ENCODE peak calls at places on chromosomes 12 and 14, in ten cellular contexts. One of them, this sample, is unnamed.

GRCh38 chr14:59299731-59300130 is 111.3 kb downstream of the DAAM1 start:
- DNase-seq in HEK293T: no peak
- DNase-seq in endothelial cell of umbilical vein: no peak
- DNase-seq in activated CD4-positive, alpha-beta T cell treated with anti-CD3 and anti-CD28 coated beads, Interleukin-2, amount 50 U/mL, for 4 hours: no peak
- DNase-seq in stimulated activated CD8-positive, alpha-beta memory T cell treated with anti-CD3 and anti-CD28 coated beads, Interleukin-15, amount 100 ng/mL, for 24 hours: no peak
- DNase-seq in left cardiac atrium: no peak
- DNase-seq in astrocyte of the spinal cord: no peak
- DNase-seq in NCI-H146: no peak
- DNase-seq in T-cell: no peak
- DNase-seq in HT1080: no peak
- DNase-seq in this sample: no peak

GRCh38 chr14:99230271-99231141 is 41.5 kb downstream of the BCL11B start:
- DNase-seq in T-cell: peak; percentile 87
- DNase-seq in astrocyte of the spinal cord: no peak
- DNase-seq in NCI-H146: no peak
- DNase-seq in endothelial cell of umbilical vein: no peak
- DNase-seq in HEK293T: no peak
- DNase-seq in HT1080: no peak
- DNase-seq in stimulated activated CD8-positive, alpha-beta memory T cell treated with anti-CD3 and anti-CD28 coated beads, Interleukin-15, amount 100 ng/mL, for 24 hours: no peak
- DNase-seq in left cardiac atrium: no peak
- DNase-seq in activated CD4-positive, alpha-beta T cell treated with anti-CD3 and anti-CD28 coated beads, Interleukin-2, amount 50 U/mL, for 4 hours: peak; percentile 70
- DNase-seq in this sample: peak; percentile 35

GRCh38 chr12:59689776-59690175 is 93.9 kb downstream of the SLC16A7 start:
- DNase-seq in endothelial cell of umbilical vein: no peak
- DNase-seq in T-cell: no peak
- DNase-seq in HT1080: no peak
- DNase-seq in left cardiac atrium: no peak
- DNase-seq in astrocyte of the spinal cord: no peak
- DNase-seq in NCI-H146: no peak
- DNase-seq in activated CD4-positive, alpha-beta T cell treated with anti-CD3 and anti-CD28 coated beads, Interleukin-2, amount 50 U/mL, for 4 hours: no peak
- DNase-seq in stimulated activated CD8-positive, alpha-beta memory T cell treated with anti-CD3 and anti-CD28 coated beads, Interleukin-15, amount 100 ng/mL, for 24 hours: no peak
- DNase-seq in HEK293T: no peak
- DNase-seq in this sample: no peak

GRCh38 chr12:30874455-30875313 is 51.9 kb upstream of the TSPAN11 start:
- DNase-seq in stimulated activated CD8-positive, alpha-beta memory T cell treated with anti-CD3 and anti-CD28 coated beads, Interleukin-15, amount 100 ng/mL, for 24 hours: no peak
- DNase-seq in astrocyte of the spinal cord: no peak
- DNase-seq in left cardiac atrium: no peak
- DNase-seq in activated CD4-positive, alpha-beta T cell treated with anti-CD3 and anti-CD28 coated beads, Interleukin-2, amount 50 U/mL, for 4 hours: no peak
- DNase-seq in endothelial cell of umbilical vein: no peak
- DNase-seq in HEK293T: peak; percentile 28
- DNase-seq in HT1080: no peak
- DNase-seq in T-cell: no peak
- DNase-seq in NCI-H146: peak; percentile 73
- DNase-seq in this sample: peak; percentile 15

GRCh38 chr14:23877538-23878180 is 75.9 kb upstream of the DHRS4 start:
- DNase-seq in NCI-H146: no peak
- DNase-seq in left cardiac atrium: no peak
- DNase-seq in astrocyte of the spinal cord: no peak
- DNase-seq in T-cell: no peak
- DNase-seq in endothelial cell of umbilical vein: no peak
- DNase-seq in HEK293T: no peak
- DNase-seq in activated CD4-positive, alpha-beta T cell treated with anti-CD3 and anti-CD28 coated beads, Interleukin-2, amount 50 U/mL, for 4 hours: no peak
- DNase-seq in stimulated activated CD8-positive, alpha-beta memory T cell treated with anti-CD3 and anti-CD28 coated beads, Interleukin-15, amount 100 ng/mL, for 24 hours: no peak
- DNase-seq in HT1080: no peak
- DNase-seq in this sample: no peak

GRCh38 chr14:32230695-32231280 is 27.7 kb upstream of the RNU6-8 start:
- DNase-seq in stimulated activated CD8-positive, alpha-beta memory T cell treated with anti-CD3 and anti-CD28 coated beads, Interleukin-15, amount 100 ng/mL, for 24 hours: no peak
- DNase-seq in HEK293T: no peak
- DNase-seq in left cardiac atrium: no peak
- DNase-seq in activated CD4-positive, alpha-beta T cell treated with anti-CD3 and anti-CD28 coated beads, Interleukin-2, amount 50 U/mL, for 4 hours: no peak
- DNase-seq in HT1080: no peak
- DNase-seq in astrocyte of the spinal cord: peak; percentile 66
- DNase-seq in endothelial cell of umbilical vein: no peak
- DNase-seq in NCI-H146: no peak
- DNase-seq in T-cell: no peak
- DNase-seq in this sample: no peak

GRCh38 chr12:33828326-33828725 is 194.0 kb upstream of the ALG10 start:
- DNase-seq in activated CD4-positive, alpha-beta T cell treated with anti-CD3 and anti-CD28 coated beads, Interleukin-2, amount 50 U/mL, for 4 hours: no peak
- DNase-seq in NCI-H146: no peak
- DNase-seq in astrocyte of the spinal cord: no peak
- DNase-seq in HEK293T: no peak
- DNase-seq in stimulated activated CD8-positive, alpha-beta memory T cell treated with anti-CD3 and anti-CD28 coated beads, Interleukin-15, amount 100 ng/mL, for 24 hours: no peak
- DNase-seq in T-cell: no peak
- DNase-seq in HT1080: peak; percentile 74
- DNase-seq in left cardiac atrium: no peak
- DNase-seq in endothelial cell of umbilical vein: no peak
- DNase-seq in this sample: peak; percentile 95

GRCh38 chr12:57104292-57104910 is 6.8 kb downstream of the STAT6 start:
- DNase-seq in endothelial cell of umbilical vein: no peak
- DNase-seq in stimulated activated CD8-positive, alpha-beta memory T cell treated with anti-CD3 and anti-CD28 coated beads, Interleukin-15, amount 100 ng/mL, for 24 hours: no peak
- DNase-seq in activated CD4-positive, alpha-beta T cell treated with anti-CD3 and anti-CD28 coated beads, Interleukin-2, amount 50 U/mL, for 4 hours: no peak
- DNase-seq in left cardiac atrium: no peak
- DNase-seq in HEK293T: no peak
- DNase-seq in HT1080: no peak
- DNase-seq in NCI-H146: no peak
- DNase-seq in T-cell: no peak
- DNase-seq in astrocyte of the spinal cord: no peak
- DNase-seq in this sample: peak; percentile 49

GRCh38 chr12:21453312-21453852 is 15.9 kb downstream of the PYROXD1 start:
- DNase-seq in left cardiac atrium: no peak
- DNase-seq in stimulated activated CD8-positive, alpha-beta memory T cell treated with anti-CD3 and anti-CD28 coated beads, Interleukin-15, amount 100 ng/mL, for 24 hours: no peak
- DNase-seq in activated CD4-positive, alpha-beta T cell treated with anti-CD3 and anti-CD28 coated beads, Interleukin-2, amount 50 U/mL, for 4 hours: no peak
- DNase-seq in astrocyte of the spinal cord: no peak
- DNase-seq in HEK293T: no peak
- DNase-seq in HT1080: no peak
- DNase-seq in T-cell: no peak
- DNase-seq in endothelial cell of umbilical vein: no peak
- DNase-seq in NCI-H146: no peak
- DNase-seq in this sample: no peak

GRCh38 chr14:68140111-68140741 is 320.6 kb downstream of the RAD51B start:
- DNase-seq in astrocyte of the spinal cord: peak; percentile 97
- DNase-seq in left cardiac atrium: peak; percentile 25
- DNase-seq in activated CD4-positive, alpha-beta T cell treated with anti-CD3 and anti-CD28 coated beads, Interleukin-2, amount 50 U/mL, for 4 hours: no peak
- DNase-seq in stimulated activated CD8-positive, alpha-beta memory T cell treated with anti-CD3 and anti-CD28 coated beads, Interleukin-15, amount 100 ng/mL, for 24 hours: no peak
- DNase-seq in HEK293T: peak; percentile 56
- DNase-seq in NCI-H146: no peak
- DNase-seq in T-cell: no peak
- DNase-seq in HT1080: peak; percentile 99
- DNase-seq in endothelial cell of umbilical vein: peak; percentile 86
- DNase-seq in this sample: peak; percentile 85

GRCh38 chr14:93056166-93056839 is 59.4 kb downstream of the ITPK1 start:
- DNase-seq in HEK293T: no peak
- DNase-seq in left cardiac atrium: no peak
- DNase-seq in stimulated activated CD8-positive, alpha-beta memory T cell treated with anti-CD3 and anti-CD28 coated beads, Interleukin-15, amount 100 ng/mL, for 24 hours: no peak
- DNase-seq in NCI-H146: no peak
- DNase-seq in endothelial cell of umbilical vein: no peak
- DNase-seq in activated CD4-positive, alpha-beta T cell treated with anti-CD3 and anti-CD28 coated beads, Interleukin-2, amount 50 U/mL, for 4 hours: no peak
- DNase-seq in astrocyte of the spinal cord: no peak
- DNase-seq in HT1080: no peak
- DNase-seq in T-cell: peak; percentile 56
- DNase-seq in this sample: no peak

GRCh38 chr12:92624236-92624635 is 78.6 kb upstream of the PLEKHG7 start:
- DNase-seq in HEK293T: no peak
- DNase-seq in NCI-H146: no peak
- DNase-seq in astrocyte of the spinal cord: peak; percentile 67
- DNase-seq in activated CD4-positive, alpha-beta T cell treated with anti-CD3 and anti-CD28 coated beads, Interleukin-2, amount 50 U/mL, for 4 hours: no peak
- DNase-seq in HT1080: peak; percentile 48
- DNase-seq in endothelial cell of umbilical vein: peak; percentile 51
- DNase-seq in T-cell: no peak
- DNase-seq in left cardiac atrium: no peak
- DNase-seq in stimulated activated CD8-positive, alpha-beta memory T cell treated with anti-CD3 and anti-CD28 coated beads, Interleukin-15, amount 100 ng/mL, for 24 hours: no peak
- DNase-seq in this sample: peak; percentile 18

GRCh38 chr12:76272292-76272691 is 75.9 kb downstream of the BBS10 start:
- DNase-seq in HEK293T: no peak
- DNase-seq in astrocyte of the spinal cord: no peak
- DNase-seq in activated CD4-positive, alpha-beta T cell treated with anti-CD3 and anti-CD28 coated beads, Interleukin-2, amount 50 U/mL, for 4 hours: no peak
- DNase-seq in HT1080: no peak
- DNase-seq in stimulated activated CD8-positive, alpha-beta memory T cell treated with anti-CD3 and anti-CD28 coated beads, Interleukin-15, amount 100 ng/mL, for 24 hours: no peak
- DNase-seq in NCI-H146: no peak
- DNase-seq in left cardiac atrium: no peak
- DNase-seq in T-cell: no peak
- DNase-seq in endothelial cell of umbilical vein: no peak
- DNase-seq in this sample: no peak

GRCh38 chr12:81888341-81888740 is 129.2 kb upstream of the PPFIA2 start:
- DNase-seq in endothelial cell of umbilical vein: no peak
- DNase-seq in NCI-H146: no peak
- DNase-seq in HEK293T: no peak
- DNase-seq in T-cell: no peak
- DNase-seq in left cardiac atrium: no peak
- DNase-seq in astrocyte of the spinal cord: peak; percentile 71
- DNase-seq in stimulated activated CD8-positive, alpha-beta memory T cell treated with anti-CD3 and anti-CD28 coated beads, Interleukin-15, amount 100 ng/mL, for 24 hours: no peak
- DNase-seq in HT1080: no peak
- DNase-seq in activated CD4-positive, alpha-beta T cell treated with anti-CD3 and anti-CD28 coated beads, Interleukin-2, amount 50 U/mL, for 4 hours: no peak
- DNase-seq in this sample: no peak

GRCh38 chr14:30874120-30874998 is at the start of gene COCH:
- DNase-seq in astrocyte of the spinal cord: no peak
- DNase-seq in HEK293T: peak; percentile 60
- DNase-seq in stimulated activated CD8-positive, alpha-beta memory T cell treated with anti-CD3 and anti-CD28 coated beads, Interleukin-15, amount 100 ng/mL, for 24 hours: peak; percentile 6
- DNase-seq in endothelial cell of umbilical vein: no peak
- DNase-seq in left cardiac atrium: peak; percentile 27
- DNase-seq in HT1080: no peak
- DNase-seq in activated CD4-positive, alpha-beta T cell treated with anti-CD3 and anti-CD28 coated beads, Interleukin-2, amount 50 U/mL, for 4 hours: no peak
- DNase-seq in T-cell: no peak
- DNase-seq in NCI-H146: peak; percentile 79
- DNase-seq in this sample: no peak

This sample was measured in SJCRH30.